ENCODE peak calls at places on chromosomes 1 and 21, in nine cellular contexts. H is neural crest cell; B is LoVo; O is ELR; Q is NCI-H460; E is Right ventricle myocardium superior; W is T1000; N is fibroblast of the conjunctiva; M is stimulated activated CD8-positive, alpha-beta memory T cell treated with anti-CD3 and anti-CD28 coated beads, Interleukin-7, amount 100 ng/mL, for 1 hour. G is an unnamed sample.
A peak's percentile ranks its signal among the peaks of the same experiment; 100 is the strongest.

GRCh38 chr1:53967409-53968124 is 21.4 kb downstream of the LRRC42 start:
- DNase-seq in H (no peak), B (no peak), O (no peak), Q (no peak), E (no peak), W (no peak), N (no peak), M (no peak), G (no peak)

GRCh38 chr1:12450831-12451559 is 167.0 kb downstream of the DHRS3 start:
- DNase-seq in H (no peak), B (no peak), O (no peak), Q (no peak), E (no peak), W (no peak), N (no peak), M (no peak), G (no peak)

GRCh38 chr1:112513112-112513870 is 4.5 kb downstream of the WNT2B start:
- DNase-seq in H (no peak), B (no peak), O (no peak), Q (no peak), E (no peak), W (no peak), N (no peak), M (no peak), G (no peak)

GRCh38 chr21:21605502-21605901 is 607.3 kb downstream of the NCAM2 start:
- DNase-seq in H (no peak), B (no peak), O (no peak), Q (no peak), E (no peak), W (no peak), N (no peak), M (no peak), G (no peak)

GRCh38 chr1:29801003-29801402 is 564.7 kb downstream of the PTPRU start:
- DNase-seq in H (no peak), B (no peak), O (no peak), Q (no peak), E (no peak), W (no peak), N (no peak), M (no peak), G (no peak)

GRCh38 chr21:43864313-43864805 is 664 bp upstream of the AGPAT3 start:
- DNase-seq in H (peak; percentile 34), B (peak; percentile 76), O (peak; percentile 36), Q (peak; percentile 15), E (peak; percentile 68), W (no peak), N (no peak), M (no peak), G (peak; percentile 52)

GRCh38 chr1:110634455-110635281 is 28.5 kb upstream of the KCNA2 start:
- DNase-seq in H (no peak), B (no peak), O (peak; percentile 48), Q (no peak), E (peak; percentile 94), W (peak; percentile 3), N (no peak), M (no peak), G (no peak)

GRCh38 chr1:194297999-194298598 is 1111.7 kb upstream of the B3GALT2 start:
- DNase-seq in H (no peak), B (no peak), O (no peak), Q (peak; percentile 7), E (no peak), W (no peak), N (no peak), M (no peak), G (no peak)

GRCh38 chr1:167762061-167762746 is 40.4 kb downstream of the MPZL1 start:
- DNase-seq in H (no peak), B (no peak), O (no peak), Q (no peak), E (no peak), W (no peak), N (no peak), M (no peak), G (no peak)

GRCh38 chr1:3978928-3979325 is 78.9 kb upstream of the C1orf174 start:
- DNase-seq in H (no peak), B (no peak), O (no peak), Q (no peak), E (no peak), W (no peak), N (no peak), M (no peak), G (no peak)

GRCh38 chr1:206744683-206745082 is 25.9 kb upstream of the IL19 start:
- DNase-seq in H (no peak), B (no peak), O (peak; percentile 31), Q (no peak), E (no peak), W (no peak), N (no peak), M (no peak), G (no peak)

GRCh38 chr1:116529199-116529616 is 41.6 kb downstream of the CD58 start:
- DNase-seq in H (no peak), B (no peak), O (peak; percentile 75), Q (no peak), E (no peak), W (no peak), N (no peak), M (no peak), G (no peak)

GRCh38 chr1:222370911-222371717 is 176.8 kb downstream of the HHIPL2 start:
- DNase-seq in H (no peak), B (no peak), O (peak; percentile 97), Q (no peak), E (no peak), W (peak; percentile 59), N (peak; percentile 33), M (no peak), G (no peak)

GRCh38 chr1:40092811-40093617 is 4.0 kb downstream of the PPT1 start:
- DNase-seq in H (no peak), B (no peak), O (no peak), Q (peak; percentile 42), E (no peak), W (no peak), N (no peak), M (no peak), G (no peak)

GRCh38 chr1:186063091-186063657 is 311.9 kb downstream of the TPR start:
- DNase-seq in H (no peak), B (no peak), O (no peak), Q (no peak), E (no peak), W (no peak), N (no peak), M (no peak), G (no peak)

GRCh38 chr1:184801503-184801902 is 46.8 kb upstream of the EDEM3 start:
- DNase-seq in H (no peak), B (no peak), O (peak; percentile 58), Q (no peak), E (peak; percentile 46), W (no peak), N (peak; percentile 76), M (no peak), G (no peak)

GRCh38 chr21:44947111-44947929 is 7.5 kb downstream of the SLX9 start:
- DNase-seq in H (no peak), B (no peak), O (peak; percentile 58), Q (peak; percentile 41), E (no peak), W (no peak), N (no peak), M (no peak), G (no peak)

GRCh38 chr21:14917762-14918161 is 147.0 kb downstream of the NRIP1 start:
- DNase-seq in H (no peak), B (no peak), O (no peak), Q (no peak), E (no peak), W (no peak), N (no peak), M (no peak), G (no peak)

GRCh38 chr1:84835169-84835568 is 57.8 kb downstream of the LPAR3 start:
- DNase-seq in H (no peak), B (no peak), O (no peak), Q (no peak), E (no peak), W (no peak), N (no peak), M (no peak), G (no peak)

GRCh38 chr1:169483500-169483966 is 2.2 kb downstream of the SLC19A2 start:
- DNase-seq in H (no peak), B (no peak), O (no peak), Q (no peak), E (no peak), W (no peak), N (peak; percentile 40), M (no peak), G (peak; percentile 67)

GRCh38 chr1:175394739-175395138 is 202.2 kb upstream of the KIAA0040 start:
- DNase-seq in H (no peak), B (no peak), O (no peak), Q (no peak), E (no peak), W (no peak), N (no peak), M (no peak), G (no peak)

GRCh38 chr21:32200029-32200428 is 78.8 kb downstream of the MIS18A start:
- DNase-seq in H (no peak), B (no peak), O (no peak), Q (no peak), E (no peak), W (no peak), N (no peak), M (no peak), G (no peak)

GRCh38 chr21:37087188-37087587 is 14.1 kb downstream of the TTC3 start:
- DNase-seq in H (no peak), B (no peak), O (peak; percentile 75), Q (peak; percentile 57), E (no peak), W (no peak), N (peak; percentile 67), M (no peak), G (peak; percentile 31)

G was measured in HAP-1.